ENCODE peak calls at places on chromosomes 12 and 14, in nine cellular contexts. C is tibial artery, O is fibroblast of lung, V is ovary, T is AG04450, J is PC-3, S is body of pancreas, M is transverse colon, G is sigmoid colon. F is an unnamed sample. For H3K9me3, the result is how much of the 10 kb centered on the place peaks cover.

GRCh38 chr14:34474187-34474679 is 12.2 kb upstream of the SPTSSA start:
- DNase-seq in C (no peak), O (no peak), V (no peak), T (no peak), J (no peak), S (no peak), M (no peak), G (no peak), F (no peak)

GRCh38 chr12:51976376-51977160 is 25.1 kb downstream of the ACVR1B start:
- DNase-seq in C (no peak), O (peak), V (no peak), T (no peak), J (no peak), S (peak), M (no peak), G (no peak), F (no peak)

GRCh38 chr14:32593290-32593942 is 264.3 kb downstream of the AKAP6 start:
- DNase-seq in C (no peak), O (peak), V (no peak), T (peak), J (peak), S (no peak), M (no peak), G (no peak), F (no peak)

GRCh38 chr12:53820503-53820902 is 68.7 kb upstream of the CISTR start:
- DNase-seq in C (no peak), O (peak), V (no peak), T (no peak), J (peak), S (no peak), M (no peak), G (no peak), F (no peak)

GRCh38 chr12:107581616-107582015 is 104.0 kb upstream of the PWP1 start:
- DNase-seq in C (no peak), O (no peak), V (no peak), T (no peak), J (no peak), S (no peak), M (no peak), G (no peak), F (no peak)

GRCh38 chr14:89466939-89467338 is 49.9 kb upstream of the FOXN3 start:
- DNase-seq in C (peak), O (peak), V (no peak), T (no peak), J (no peak), S (no peak), M (no peak), G (no peak), F (no peak)

GRCh38 chr12:12713932-12714275 is 3.3 kb upstream of the CDKN1B start:
- DNase-seq in C (no peak), O (no peak), V (no peak), T (no peak), J (no peak), S (no peak), M (no peak), G (no peak), F (no peak)

GRCh38 chr12:44817687-44818086 is 58.4 kb downstream of the NELL2 start:
- DNase-seq in C (no peak), O (no peak), V (no peak), T (no peak), J (no peak), S (no peak), M (no peak), G (no peak), F (no peak)

GRCh38 chr12:52801773-52802172 is 5.9 kb upstream of the KRT3 start:
- DNase-seq in C (peak), O (no peak), V (no peak), T (no peak), J (no peak), S (no peak), M (no peak), G (no peak), F (no peak)

GRCh38 chr14:58882577-58883018 is 244.8 kb downstream of the DACT1 start:
- DNase-seq in C (no peak), O (peak), V (no peak), T (no peak), J (no peak), S (peak), M (no peak), G (no peak), F (no peak)

GRCh38 chr12:5083955-5084849 is 40.5 kb downstream of the KCNA5 start:
- DNase-seq in C (no peak), O (peak), V (no peak), T (no peak), J (peak), S (peak), M (no peak), G (no peak), F (no peak)

GRCh38 chr14:68236525-68236924 is 416.9 kb downstream of the RAD51B start:
- DNase-seq in C (no peak), O (no peak), V (no peak), T (no peak), J (no peak), S (no peak), M (no peak), G (no peak), F (no peak)

GRCh38 chr12:1810201-1810930 is 10.0 kb upstream of the LRTM2 start:
- DNase-seq in C (no peak), O (no peak), V (no peak), T (no peak), J (no peak), S (no peak), M (no peak), G (no peak), F (no peak)

GRCh38 chr14:100192250-100192671 is 32.8 kb upstream of the DEGS2 start:
- DNase-seq in C (peak), O (no peak), V (peak), T (no peak), J (no peak), S (peak), M (peak), G (peak), F (no peak)

GRCh38 chr12:115740586-115741155 is 536.8 kb downstream of the MED13L start:
- DNase-seq in C (no peak), O (no peak), V (no peak), T (no peak), J (no peak), S (no peak), M (peak), G (no peak), F (no peak)

GRCh38 chr12:24664151-24664550 is 284.8 kb downstream of the BCAT1 start:
- DNase-seq in C (no peak), O (peak), V (no peak), T (no peak), J (no peak), S (no peak), M (no peak), G (no peak), F (no peak)

GRCh38 chr14:96221841-96222240 is 17.2 kb downstream of the BDKRB2 start:
- DNase-seq in C (no peak), O (no peak), V (no peak), T (no peak), J (no peak), S (no peak), M (no peak), G (no peak), F (no peak)

GRCh38 chr12:118013283-118013682 is 3.2 kb upstream of the RFC5 start:
- DNase-seq in C (no peak), O (no peak), V (no peak), T (no peak), J (peak), S (no peak), M (no peak), G (no peak), F (no peak)

GRCh38 chr12:108838194-108839010 is 19.0 kb downstream of the SSH1 start:
- DNase-seq in C (peak), O (peak), V (peak), T (peak), J (peak), S (peak), M (peak), G (peak), F (peak)

GRCh38 chr14:75294649-75295033 is 16.0 kb downstream of the FOS start:
- DNase-seq in C (no peak), O (no peak), V (no peak), T (no peak), J (no peak), S (no peak), M (no peak), G (peak), F (no peak)

GRCh38 chr12:107748472-107748871 is 12.5 kb downstream of the PRDM4 start:
- DNase-seq in C (no peak), O (peak), V (no peak), T (peak), J (peak), S (no peak), M (no peak), G (no peak), F (no peak)

GRCh38 chr12:118035194-118036041 is 18.9 kb downstream of the RFC5 start:
- DNase-seq in C (no peak), O (peak), V (no peak), T (no peak), J (peak), S (no peak), M (peak), G (no peak), F (no peak)

DNA sequence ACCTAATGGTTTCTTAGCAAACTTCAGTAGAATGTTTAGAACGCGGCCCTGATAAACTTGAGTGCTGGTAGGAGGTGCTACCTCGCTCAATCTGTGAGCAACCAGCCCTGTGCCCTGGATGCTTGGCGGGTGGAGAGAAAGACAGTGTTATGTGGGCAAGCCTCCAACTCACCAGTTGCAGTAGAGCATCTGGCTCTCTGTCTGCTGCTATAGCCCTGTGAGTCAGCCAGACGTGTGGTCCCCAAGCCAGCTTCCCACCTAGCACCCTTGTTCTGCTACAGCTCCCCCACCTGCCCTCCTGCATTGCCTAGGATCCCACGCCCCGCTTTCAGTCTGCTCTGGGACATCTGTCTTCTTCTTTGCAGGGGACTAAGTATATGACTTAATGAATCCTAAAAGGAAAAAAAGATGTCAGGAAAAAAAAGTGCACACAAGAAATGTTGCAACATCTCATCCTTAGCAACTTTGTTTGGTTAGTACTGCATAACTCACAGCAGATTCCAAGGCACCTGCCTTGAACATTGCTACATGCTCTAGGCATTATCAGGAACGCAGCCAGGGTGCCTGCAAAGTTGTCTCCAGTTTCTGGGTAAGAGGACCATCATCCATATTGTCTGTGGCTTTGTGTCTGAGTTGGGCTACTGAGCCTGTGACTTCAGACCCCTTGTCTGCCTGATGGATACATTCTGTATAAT is 13.6 kb downstream of the SNRNP35 start:
- DNase-seq in C (no peak), O (peak), V (no peak), T (peak), J (no peak), S (no peak), M (no peak), G (no peak), F (no peak)
- H3K27ac ChIP-seq in C (no peak), O (no peak), V (no peak), T (peak), J (no peak), S (no peak), M (no peak), G (no peak), F (no peak)

GRCh38 chr14:19900999-19901398 is 19.4 kb upstream of the OR4K5 start:
- DNase-seq in C (no peak), O (no peak), V (no peak), T (no peak), J (no peak), S (no peak), M (no peak), G (no peak), F (no peak)

GRCh38 chr14:19902409-19902808 is 18.0 kb upstream of the OR4K5 start:
- DNase-seq in C (no peak), O (no peak), V (no peak), T (no peak), J (no peak), S (no peak), M (no peak), G (no peak), F (no peak)

GRCh38 chr14:19911114-19911513 is 9.3 kb upstream of the OR4K5 start:
- DNase-seq in C (no peak), O (no peak), V (no peak), T (no peak), J (no peak), S (no peak), M (no peak), G (no peak), F (no peak)

DNA sequence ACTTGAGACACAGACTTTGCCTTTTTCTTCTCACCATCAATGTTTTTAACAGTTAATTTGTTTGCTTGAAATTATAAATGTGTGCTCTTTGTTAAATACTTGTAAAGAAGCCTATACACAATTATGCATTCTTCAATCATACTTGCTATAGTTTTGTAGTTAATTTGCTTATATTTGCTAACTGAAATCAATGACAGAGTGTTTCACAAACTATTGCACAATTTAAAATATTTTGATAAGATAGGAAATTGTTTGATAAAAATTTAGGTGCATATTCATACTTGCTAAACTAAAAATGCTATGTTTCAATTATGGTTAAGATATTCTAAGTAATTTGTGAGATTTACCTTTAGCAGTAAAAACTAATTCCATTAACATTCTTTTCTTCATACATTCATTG is 13.7 kb upstream of the OR4K5 start:
- DNase-seq in C (no peak), O (no peak), V (no peak), T (no peak), J (no peak), S (no peak), M (no peak), G (no peak), F (no peak)
- H3K9me3 ChIP-seq in C (under half), O (under half), V (under half), T (under half), J (under half), S (under half), M (under half), G (under half), F (under half)

GRCh38 chr12:105204127-105204526 is 31.8 kb downstream of the APPL2 start:
- DNase-seq in C (no peak), O (no peak), V (no peak), T (no peak), J (no peak), S (no peak), M (no peak), G (no peak), F (no peak)
- H3K27ac ChIP-seq in C (no peak), O (no peak), V (no peak), T (no peak), J (peak), S (no peak), M (no peak), G (no peak), F (no peak)

DNA sequence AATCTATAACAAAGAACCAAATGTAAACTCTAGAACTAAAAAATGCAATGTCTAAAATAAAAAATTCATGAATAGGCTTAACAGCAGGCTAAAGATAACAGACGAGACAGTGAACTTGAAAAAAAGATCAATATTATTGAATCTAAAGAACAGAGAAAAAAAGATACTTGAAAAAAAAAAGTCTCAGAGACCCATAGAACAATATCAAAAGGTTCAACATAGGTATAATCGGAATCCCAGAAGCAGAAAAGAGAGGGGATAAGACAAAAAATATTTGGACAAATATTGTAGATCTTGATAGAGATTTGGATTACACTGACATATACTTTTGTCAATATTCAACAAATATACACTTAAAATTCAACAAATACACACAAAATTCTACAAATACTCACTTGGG is 56.6 kb downstream of the TC2N start:
- DNase-seq in C (no peak), O (no peak), V (no peak), T (no peak), J (no peak), S (no peak), M (no peak), G (no peak), F (no peak)
- H3K9me3 ChIP-seq in C (under half), O (under half), V (under half), T (under half), J (under half), S (under half), M (under half), G (under half), F (under half)

GRCh38 chr14:70716483-70716882 is 74.8 kb downstream of the TTC9 start:
- DNase-seq in C (no peak), O (no peak), V (no peak), T (no peak), J (no peak), S (no peak), M (no peak), G (no peak), F (no peak)

GRCh38 chr14:70709726-70710382 is 68.1 kb downstream of the TTC9 start:
- DNase-seq in C (no peak), O (no peak), V (no peak), T (no peak), J (peak), S (no peak), M (no peak), G (no peak), F (no peak)

GRCh38 chr14:70714055-70714550 is 72.4 kb downstream of the TTC9 start:
- DNase-seq in C (no peak), O (peak), V (no peak), T (peak), J (peak), S (peak), M (peak), G (no peak), F (peak)

GRCh38 chr14:70716958-70717357 is 75.2 kb downstream of the TTC9 start:
- DNase-seq in C (no peak), O (no peak), V (no peak), T (no peak), J (no peak), S (peak), M (no peak), G (no peak), F (no peak)

DNA sequence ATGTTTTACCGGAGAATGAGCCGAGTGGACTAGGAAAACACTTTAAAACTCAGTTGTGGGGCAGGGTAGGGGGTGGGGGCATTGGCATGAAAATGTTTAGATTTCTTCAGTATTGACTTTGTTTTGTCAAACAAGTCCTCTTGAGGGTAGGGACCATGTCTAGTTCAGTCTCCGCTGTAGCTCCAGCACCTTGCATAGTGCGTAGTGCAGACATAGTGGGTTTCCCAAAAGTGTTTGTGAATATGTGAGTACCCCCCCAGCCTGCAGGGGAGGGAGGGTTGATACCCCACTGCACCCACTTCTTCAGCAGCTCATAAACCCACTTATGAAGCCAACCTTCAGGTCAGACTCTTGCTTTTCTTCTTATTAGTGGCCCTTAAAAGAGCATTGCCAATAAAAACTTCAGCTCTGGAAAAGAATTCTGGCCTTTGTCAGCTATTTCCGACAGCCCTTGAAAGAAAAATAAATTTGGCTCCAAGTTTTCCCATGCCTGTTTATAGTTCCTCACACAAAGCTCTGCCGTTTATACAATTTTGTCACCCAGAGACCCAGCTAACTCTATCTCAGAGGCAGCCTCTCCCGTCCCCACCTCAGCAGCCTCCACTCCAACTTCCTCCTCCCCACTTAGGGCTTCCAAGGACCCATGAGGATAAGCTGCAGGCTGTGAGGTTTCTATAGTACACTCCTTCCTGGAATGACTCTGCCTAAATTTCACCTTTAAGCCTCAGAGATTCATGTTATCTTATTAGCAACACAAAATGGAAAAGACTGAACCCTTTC is 71.6 kb downstream of the TTC9 start:
- DNase-seq in C (no peak), O (no peak), V (no peak), T (no peak), J (no peak), S (no peak), M (no peak), G (no peak), F (no peak)
- H3K27ac ChIP-seq in C (peak), O (no peak), V (no peak), T (no peak), J (peak), S (no peak), M (no peak), G (no peak), F (no peak)

DNA sequence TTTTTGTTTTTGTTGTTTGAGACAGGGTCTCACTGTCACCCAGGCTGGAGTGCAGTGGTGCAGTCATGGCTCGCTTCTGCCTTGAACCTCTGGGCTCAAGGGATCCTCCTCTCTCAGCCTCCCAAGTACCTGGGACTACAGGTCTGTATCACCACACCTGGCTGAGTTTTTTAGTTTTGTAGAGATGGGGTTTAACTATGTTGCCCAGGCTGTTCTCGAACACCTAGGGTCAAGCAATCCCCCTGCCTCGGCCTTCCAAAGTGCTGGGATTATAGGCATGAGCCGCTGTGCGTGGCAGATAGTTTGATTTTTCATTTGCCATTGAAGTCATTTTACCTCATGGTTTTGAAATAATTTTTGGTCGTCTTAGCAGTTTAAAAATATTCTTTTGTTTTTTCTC is 94.3 kb upstream of the EIF5 start:
- DNase-seq in C (peak), O (no peak), V (no peak), T (no peak), J (no peak), S (no peak), M (no peak), G (no peak), F (no peak)
- H3K9me3 ChIP-seq in C (under half), O (under half), V (under half), T (under half), J (under half), S (under half), M (under half), G (under half), F (under half)

GRCh38 chr12:55717397-55718007 is 1.7 kb downstream of the BLOC1S1 start:
- DNase-seq in C (no peak), O (peak), V (no peak), T (no peak), J (peak), S (no peak), M (peak), G (no peak), F (no peak)
- H3K27ac ChIP-seq in C (peak), O (peak), V (peak), T (peak), J (peak), S (peak), M (peak), G (peak), F (no peak)

F was measured in CD4-positive, alpha-beta T cell.